ENCODE peak calls at places on chromosomes 5 and 9, in six cellular contexts. I is fibroblast of pulmonary artery, U is prostate gland, X is neural progenitor cell, E is right atrium auricular region, W is foreskin fibroblast. L is an unnamed sample.

GRCh38 chr5:174328626-174329299 is 283.3 kb downstream of the NSG2 start:
- DNase-seq in I (no peak), X (no peak), W (no peak), E (no peak), U (no peak), L (no peak)

GRCh38 chr5:143143973-143144372 is 259.5 kb downstream of the NR3C1 start:
- DNase-seq in E (no peak), W (peak), X (no peak), I (peak), U (no peak), L (no peak)

GRCh38 chr5:148984333-148984732 is 78.5 kb downstream of the SH3TC2 start:
- DNase-seq in I (peak), W (peak), X (no peak), U (no peak), E (no peak), L (no peak)

GRCh38 chr5:89729623-89730390 is 679.7 kb downstream of the CETN3 start:
- DNase-seq in I (no peak), U (no peak), X (no peak), E (no peak), W (peak), L (no peak)

GRCh38 chr9:94627287-94627686 is 12.0 kb downstream of the FBP1 start:
- DNase-seq in W (no peak), E (no peak), U (no peak), X (no peak), I (no peak), L (no peak)

GRCh38 chr9:127825319-127826051 is 22.8 kb downstream of the FPGS start:
- DNase-seq in I (no peak), E (no peak), W (no peak), U (peak), X (peak), L (no peak)

GRCh38 chr9:5947912-5948311 is 57.2 kb downstream of the MLANA start:
- DNase-seq in E (no peak), I (no peak), X (peak), W (no peak), U (no peak), L (no peak)

GRCh38 chr5:37133939-37134338 is 115.2 kb downstream of the CPLANE1 start:
- DNase-seq in W (peak), I (peak), E (no peak), X (no peak), U (no peak), L (no peak)

GRCh38 chr9:89534464-89534863 is 36.6 kb upstream of the SEMA4D start:
- DNase-seq in W (no peak), E (no peak), X (no peak), I (no peak), U (no peak), L (no peak)

GRCh38 chr5:104635216-104635615 is 1072.6 kb upstream of the NUDT12 start:
- DNase-seq in W (peak), I (peak), X (no peak), U (no peak), E (no peak), L (no peak)

GRCh38 chr5:45604092-45604491 is 92.1 kb downstream of the HCN1 start:
- DNase-seq in X (no peak), W (no peak), E (no peak), I (no peak), U (no peak), L (no peak)

GRCh38 chr9:21443849-21444625 is 3.8 kb downstream of the IFNA1 start:
- DNase-seq in W (no peak), X (no peak), E (no peak), U (no peak), I (no peak), L (no peak)

GRCh38 chr5:72000707-72001106 is 106.6 kb upstream of the MAP1B start:
- DNase-seq in W (no peak), U (no peak), I (no peak), X (no peak), E (no peak), L (no peak)

GRCh38 chr5:155259648-155260047 is 246.1 kb downstream of the KIF4B start:
- DNase-seq in X (no peak), W (no peak), U (no peak), E (no peak), I (no peak), L (no peak)

GRCh38 chr5:10633271-10634049 is 69.6 kb downstream of the ANKRD33B start:
- DNase-seq in W (no peak), U (no peak), E (no peak), I (no peak), X (no peak), L (no peak)

GRCh38 chr5:6202615-6203365 is 175.6 kb downstream of the MED10 start:
- DNase-seq in I (no peak), W (no peak), X (peak), E (no peak), U (no peak), L (no peak)

GRCh38 chr9:111034573-111035539 is 3.4 kb downstream of the LPAR1 start:
- DNase-seq in U (no peak), E (no peak), W (peak), X (no peak), I (peak), L (no peak)

GRCh38 chr9:134966697-134967546 is 49.2 kb upstream of the FCN1 start:
- DNase-seq in E (no peak), U (no peak), I (no peak), W (no peak), X (no peak), L (no peak)

GRCh38 chr5:176827736-176828415 is 17.5 kb downstream of the UNC5A start:
- DNase-seq in W (no peak), X (no peak), U (no peak), E (no peak), I (no peak), L (no peak)

GRCh38 chr9:131622536-131622935 is 77.2 kb downstream of the PRRT1B start:
- DNase-seq in U (no peak), X (no peak), I (no peak), E (no peak), W (no peak), L (no peak)

GRCh38 chr5:113520429-113520828 is 6.9 kb downstream of the YTHDC2 start:
- DNase-seq in U (no peak), E (no peak), I (peak), X (no peak), W (peak), L (no peak)

GRCh38 chr9:93297659-93298497 is 113.9 kb downstream of the WNK2 start:
- DNase-seq in W (no peak), X (no peak), U (no peak), E (peak), I (no peak), L (no peak)

GRCh38 chr5:34487202-34487879 is 168.8 kb upstream of the RAI14 start:
- DNase-seq in W (peak), U (peak), X (no peak), E (no peak), I (peak), L (peak)

GRCh38 chr9:652896-653295 is 188.6 kb upstream of the DMRT1 start:
- DNase-seq in X (no peak), E (peak), I (peak), W (no peak), U (no peak), L (no peak)

GRCh38 chr9:129069128-129069824 is 11.6 kb upstream of the DOLPP1 start:
- DNase-seq in U (no peak), E (peak), W (no peak), X (no peak), I (peak), L (no peak)

GRCh38 chr5:128913551-128913950 is 51.7 kb upstream of the SLC27A6 start:
- DNase-seq in E (no peak), U (no peak), X (no peak), I (no peak), W (no peak), L (no peak)

GRCh38 chr9:89732295-89732951 is 127.6 kb downstream of the GADD45G start:
- DNase-seq in U (no peak), I (peak), W (no peak), E (no peak), X (no peak), L (no peak)

GRCh38 chr5:142358648-142359047 is 33.8 kb upstream of the SPRY4 start:
- DNase-seq in X (no peak), E (no peak), W (no peak), U (no peak), I (no peak), L (no peak)

GRCh38 chr5:171750316-171750788 is 35.3 kb upstream of the SMIM23 start:
- DNase-seq in U (no peak), E (peak), W (peak), I (peak), X (peak), L (no peak)

GRCh38 chr5:139806726-139807646 is 11.4 kb downstream of the PSD2 start:
- DNase-seq in X (no peak), W (peak), U (no peak), I (no peak), E (no peak), L (no peak)

GRCh38 chr5:125093776-125094175 is 347.3 kb upstream of the ZNF608 start:
- DNase-seq in W (peak), X (no peak), E (no peak), U (no peak), I (peak), L (no peak)

GRCh38 chr9:4614627-4615026 is 47.5 kb upstream of the PLPP6 start:
- DNase-seq in I (no peak), X (no peak), E (no peak), W (peak), U (no peak), L (no peak)

GRCh38 chr5:124439609-124440008 is 306.8 kb downstream of the ZNF608 start:
- DNase-seq in X (no peak), E (no peak), U (no peak), I (no peak), W (no peak), L (no peak)

GRCh38 chr5:75265731-75266130 is 29.1 kb upstream of the ANKRD31 start:
- DNase-seq in W (peak), U (no peak), E (no peak), I (peak), X (peak), L (no peak)

GRCh38 chr9:91746904-91747303 is 203.1 kb downstream of the ROR2 start:
- DNase-seq in U (no peak), X (no peak), W (peak), I (peak), E (no peak), L (no peak)

GRCh38 chr9:136511144-136511669 is 28.4 kb upstream of the SEC16A start:
- DNase-seq in W (no peak), E (no peak), X (no peak), I (no peak), U (no peak), L (no peak)

GRCh38 chr5:77774981-77775772 is 962 bp downstream of the TBCA start:
- DNase-seq in X (no peak), I (no peak), U (no peak), E (no peak), W (no peak), L (no peak)

GRCh38 chr9:117707561-117707960 is 3.4 kb downstream of the TLR4 start:
- DNase-seq in W (no peak), E (no peak), I (peak), X (no peak), U (no peak), L (no peak)

GRCh38 chr9:127448112-127448805 is 2.9 kb downstream of the RPL12 start:
- DNase-seq in I (no peak), X (no peak), E (no peak), U (no peak), W (peak), L (no peak)

GRCh38 chr5:117138523-117138922 is 563.9 kb upstream of the SEMA6A start:
- DNase-seq in U (no peak), W (no peak), X (no peak), I (no peak), E (no peak), L (no peak)

GRCh38 chr5:117131048-117131679 is 556.5 kb upstream of the SEMA6A start:
- DNase-seq in W (no peak), I (no peak), X (no peak), U (peak), E (no peak), L (no peak)

GRCh38 chr5:117131876-117132275 is 557.3 kb upstream of the SEMA6A start:
- DNase-seq in U (no peak), E (no peak), X (no peak), I (no peak), W (no peak), L (no peak)

GRCh38 chr5:117135851-117136250 is 561.2 kb upstream of the SEMA6A start:
- DNase-seq in U (no peak), I (no peak), W (no peak), E (no peak), X (no peak), L (no peak)

GRCh38 chr5:117133198-117133597 is 558.6 kb upstream of the SEMA6A start:
- DNase-seq in I (no peak), W (no peak), X (no peak), E (no peak), U (no peak), L (no peak)
- H3K4me3 ChIP-seq in I (no peak), W (no peak), X (no peak), E (no peak), U (no peak), L (no peak)

DNA sequence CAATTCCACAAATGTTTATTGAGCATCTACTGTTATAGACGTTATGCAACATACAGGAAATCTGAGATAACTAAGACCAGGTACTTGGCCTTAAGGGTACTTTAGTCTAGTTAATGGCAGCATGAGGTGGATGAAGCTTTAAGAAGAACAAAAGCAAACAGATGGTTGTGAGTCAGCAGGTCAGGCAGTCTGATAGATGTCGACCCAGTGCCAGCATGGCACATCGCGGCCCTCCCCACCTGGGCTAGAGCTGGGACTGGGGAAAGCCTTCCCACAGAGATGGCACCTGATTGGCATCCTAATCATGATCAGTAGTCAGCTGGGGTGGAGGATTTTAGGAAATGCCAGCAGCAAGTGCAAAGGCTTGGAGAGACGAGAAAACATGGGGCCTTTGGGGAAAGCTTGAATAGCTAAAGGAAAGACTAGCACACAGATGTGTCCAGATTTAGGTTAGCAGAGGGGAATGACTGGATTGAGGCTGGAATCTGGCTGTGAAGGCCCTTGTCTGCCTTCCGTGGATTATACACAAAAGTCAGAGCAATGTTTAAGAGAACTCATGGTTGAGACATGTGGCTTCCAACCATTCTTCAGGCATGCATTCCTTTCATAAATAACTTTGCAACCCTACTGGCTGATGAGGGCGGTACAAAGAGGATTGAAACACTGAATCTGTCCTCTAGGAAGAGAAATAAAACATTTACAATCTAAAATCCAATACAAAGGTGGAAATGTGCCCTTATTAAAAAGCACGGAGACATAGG is 395.4 kb upstream of the WWC1 start:
- DNase-seq in X (no peak), I (no peak), W (no peak), U (no peak), E (no peak), L (no peak)
- TF ChIP-seq CTCF in X (no peak), I (no peak), W (no peak), U (no peak), E (no peak), L (no peak)

GRCh38 chr5:42812620-42813019 is 928 bp upstream of the SELENOP start:
- DNase-seq in U (no peak), I (no peak), E (no peak), X (no peak), W (no peak), L (no peak)

GRCh38 chr5:42810905-42811590 is 644 bp downstream of the SELENOP start:
- DNase-seq in E (no peak), I (peak), U (no peak), W (peak), X (no peak), L (no peak)

GRCh38 chr5:42808888-42809611 is 2.6 kb downstream of the SELENOP start:
- DNase-seq in I (no peak), W (no peak), U (no peak), X (no peak), E (no peak), L (no peak)

GRCh38 chr5:42813533-42813932 is 1.8 kb upstream of the SELENOP start:
- DNase-seq in E (no peak), X (peak), W (no peak), U (no peak), I (no peak), L (no peak)

DNA sequence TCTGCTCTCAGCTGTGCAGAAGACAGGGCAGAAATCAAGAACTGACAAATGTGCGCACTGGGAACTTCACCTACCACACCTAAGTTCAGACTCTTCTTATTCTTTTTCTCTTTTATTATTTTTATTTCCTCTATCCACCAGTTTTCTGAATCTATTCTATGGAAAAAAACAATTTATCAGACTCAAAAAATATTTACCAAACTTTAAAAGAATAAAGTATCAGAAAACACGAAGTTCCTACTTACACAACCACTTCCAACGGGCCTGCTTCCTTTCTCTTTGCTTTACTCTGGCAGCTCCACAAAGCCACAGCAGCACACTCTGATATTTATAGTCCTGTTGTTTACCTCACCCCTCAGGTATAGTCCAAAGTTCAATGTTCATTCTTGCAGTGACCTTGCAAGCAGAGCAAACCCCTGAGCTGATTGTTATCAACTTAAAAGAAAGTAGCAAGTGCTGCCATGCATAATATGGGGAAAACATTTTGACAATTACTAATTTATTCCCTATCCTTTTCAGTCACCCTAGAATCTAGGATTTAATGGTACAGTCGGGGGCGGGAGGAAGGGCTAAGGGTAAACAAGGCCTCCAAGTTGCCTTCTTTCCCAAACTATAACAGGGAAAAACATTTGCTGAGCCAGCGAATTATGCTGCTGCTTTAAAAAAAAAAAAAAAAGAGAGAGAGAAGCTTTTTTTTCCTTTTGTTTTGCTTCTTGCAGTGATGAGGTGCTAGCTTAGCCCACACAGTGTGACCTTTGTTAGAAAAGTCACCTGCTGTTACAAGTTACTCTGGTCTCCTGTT is at the start of gene SELENOP:
- DNase-seq in U (peak), W (peak), X (peak), E (peak), I (peak), L (peak)
- H3K4me3 ChIP-seq in U (peak), W (no peak), X (no peak), E (peak), I (peak), L (peak)

GRCh38 chr5:488744-489688 is 35.2 kb downstream of the SLC9A3 start:
- DNase-seq in U (no peak), E (no peak), I (no peak), X (no peak), W (no peak), L (no peak)

GRCh38 chr5:485943-486491 is 38.2 kb downstream of the SLC9A3 start:
- DNase-seq in W (no peak), E (no peak), X (no peak), I (no peak), U (no peak), L (no peak)

GRCh38 chr5:490116-491094 is 33.8 kb downstream of the SLC9A3 start:
- DNase-seq in W (no peak), X (no peak), U (no peak), I (no peak), E (no peak), L (no peak)

GRCh38 chr5:489689-490080 is 34.6 kb downstream of the SLC9A3 start:
- DNase-seq in I (no peak), W (no peak), X (no peak), E (no peak), U (no peak), L (no peak)

DNA sequence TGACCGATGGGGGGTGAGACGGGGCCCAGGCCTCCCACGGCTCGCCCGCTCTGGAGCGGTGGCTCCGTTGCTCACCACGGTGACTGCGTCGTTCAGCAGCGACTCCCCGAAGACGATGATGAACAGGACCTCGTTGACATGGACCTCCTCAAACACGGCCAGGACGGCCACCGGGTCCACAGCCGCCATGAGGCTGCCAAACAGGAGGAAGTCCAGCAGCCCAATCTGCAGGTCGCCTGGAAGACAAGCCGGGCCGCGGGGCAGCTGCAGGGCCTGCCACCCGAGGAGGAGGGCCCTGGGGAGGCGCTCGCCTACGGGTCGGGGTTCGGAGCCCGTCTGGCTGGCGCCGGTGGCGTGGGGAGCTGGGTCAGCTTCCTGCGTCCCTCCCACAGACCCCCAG is 36.0 kb downstream of the SLC9A3 start:
- DNase-seq in W (no peak), U (no peak), I (no peak), X (no peak), E (no peak), L (no peak)
- TF ChIP-seq CTCF in W (no peak), U (no peak), I (no peak), X (no peak), E (no peak), L (no peak)

GRCh38 chr9:133355881-133356357 is 368 bp downstream of the SURF1 start:
- DNase-seq in E (no peak), U (no peak), I (no peak), X (no peak), W (peak), L (no peak)

GRCh38 chr9:133359420-133360175 is 3.2 kb downstream of the SURF2 start:
- DNase-seq in X (peak), W (peak), E (no peak), U (no peak), I (no peak), L (no peak)

GRCh38 chr9:133356391-133357091 is at the start of the genes SURF1 and SURF2:
- DNase-seq in I (peak), U (peak), X (peak), E (peak), W (peak), L (no peak)

GRCh38 chr9:133354766-133355165 is 1.5 kb downstream of the SURF1 start:
- DNase-seq in E (no peak), X (no peak), I (no peak), U (no peak), W (peak), L (no peak)

DNA sequence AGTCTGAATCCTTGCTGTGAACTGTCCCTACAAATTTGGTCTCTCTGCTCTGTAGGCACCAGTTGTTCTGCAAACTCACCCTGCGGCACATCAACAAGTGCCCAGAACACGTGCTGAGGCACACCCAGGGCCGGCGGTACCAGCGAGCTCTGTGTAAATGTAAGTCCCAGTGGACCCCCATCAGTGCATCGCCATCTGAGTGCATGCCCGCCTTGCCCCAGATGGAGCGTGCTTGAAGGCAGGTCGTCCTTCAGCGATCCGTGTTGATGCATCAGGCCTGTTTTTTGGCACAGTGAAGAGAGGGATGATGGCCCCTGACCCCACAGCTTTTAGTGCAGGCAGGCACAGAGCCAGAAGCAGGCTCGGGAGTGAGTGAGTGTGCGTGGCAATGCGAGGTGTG is 1.3 kb downstream of the SURF2 start:
- DNase-seq in X (no peak), U (no peak), E (no peak), I (no peak), W (no peak), L (no peak)
- H3K4me3 ChIP-seq in X (peak), U (no peak), E (no peak), I (no peak), W (no peak), L (peak)